ENCODE peak calls at places on chromosomes 16 and 17, in ten cellular contexts. X is iris pigment epithelial cell; S is stimulated activated CD8-positive, alpha-beta memory T cell treated with anti-CD3 and anti-CD28 coated beads, Interleukin-7, amount 100 ng/mL, for 48 hours; W is GF-D8; Q is stimulated activated naive CD8-positive, alpha-beta T cell treated with anti-CD3 and anti-CD28 coated beads, Interleukin-15, Interleukin-2, amounts not matched to agents 100 U/mL and 50 U/mL, for 24 hours; O is nephron progenitor cell; V is activated T-cell treated with anti-CD3 and anti-CD28 coated beads for 1 hour; A is Caco-2; M is SHP77; I is PC-9. L is an unnamed sample.

GRCh38 chr17:2369551-2370210 is 31.2 kb downstream of the MNT start:
- DNase-seq in Q (no peak), I (no peak), M (no peak), S (no peak), O (peak), W (peak), V (no peak), A (no peak), X (peak), L (no peak)

GRCh38 chr16:64580558-64580957 is 541.3 kb downstream of the CDH11 start:
- DNase-seq in O (no peak), V (no peak), M (no peak), W (no peak), X (no peak), A (no peak), S (no peak), Q (no peak), I (no peak), L (no peak)

GRCh38 chr16:774086-775001 is 13.8 kb downstream of the MSLN start:
- DNase-seq in Q (no peak), A (no peak), O (no peak), X (no peak), I (no peak), W (no peak), M (no peak), S (no peak), V (no peak), L (no peak)

GRCh38 chr17:13638855-13639458 is 37.2 kb upstream of the HS3ST3A1 start:
- DNase-seq in I (no peak), V (no peak), A (no peak), Q (no peak), S (peak), W (no peak), M (no peak), X (peak), O (no peak), L (no peak)

GRCh38 chr16:15608398-15609285 is 34.3 kb downstream of the MARF1 start:
- DNase-seq in S (no peak), W (no peak), X (peak), I (peak), M (no peak), A (no peak), Q (no peak), O (no peak), V (no peak), L (no peak)

GRCh38 chr17:38579934-38580333 is 25.8 kb downstream of the SRCIN1 start:
- DNase-seq in A (no peak), I (no peak), O (peak), M (peak), V (no peak), W (no peak), S (no peak), Q (peak), X (peak), L (peak)

GRCh38 chr16:2090481-2090797 is 42.7 kb downstream of the TSC2 start:
- DNase-seq in Q (no peak), A (no peak), S (no peak), X (no peak), M (no peak), O (no peak), I (no peak), W (no peak), V (no peak), L (no peak)

GRCh38 chr16:46904471-46904870 is 20.3 kb downstream of the GPT2 start:
- DNase-seq in A (no peak), O (no peak), Q (no peak), S (no peak), X (no peak), W (no peak), M (no peak), V (no peak), I (no peak), L (no peak)

GRCh38 chr17:14373587-14374259 is 72.8 kb downstream of the HS3ST3B1 start:
- DNase-seq in O (no peak), A (no peak), S (no peak), V (no peak), W (no peak), M (no peak), Q (no peak), I (no peak), X (peak), L (no peak)

GRCh38 chr16:641326-642188 is at the start of gene MCRIP2:
- DNase-seq in X (peak), O (peak), S (peak), W (peak), I (peak), V (peak), M (peak), A (peak), Q (peak), L (peak)

GRCh38 chr16:84175351-84176081 is 11.3 kb downstream of the TAF1C start:
- DNase-seq in Q (peak), M (no peak), W (peak), V (peak), O (peak), I (peak), S (peak), X (peak), A (peak), L (peak)

GRCh38 chr16:49350265-49351103 is 23.1 kb upstream of the C16orf78 start:
- DNase-seq in X (peak), W (no peak), I (no peak), M (peak), V (peak), S (peak), A (peak), Q (peak), O (peak), L (peak)

GRCh38 chr16:19748389-19749110 is 30.5 kb downstream of the IQCK start:
- DNase-seq in W (no peak), M (no peak), S (no peak), O (no peak), A (no peak), I (peak), X (no peak), Q (no peak), V (no peak), L (no peak)

GRCh38 chr17:55219484-55219883 is 45.3 kb upstream of the HLF start:
- DNase-seq in I (no peak), M (no peak), Q (no peak), V (no peak), O (no peak), W (no peak), S (no peak), A (no peak), X (no peak), L (no peak)

GRCh38 chr16:9191274-9191850 is 99.9 kb downstream of the HAPSTR1 start:
- DNase-seq in A (no peak), Q (no peak), S (no peak), O (no peak), M (no peak), V (no peak), W (no peak), I (no peak), X (no peak), L (no peak)

GRCh38 chr16:68642436-68643064 is 2.6 kb upstream of the CDH3 start:
- DNase-seq in X (peak), Q (no peak), O (peak), V (no peak), M (peak), S (no peak), A (no peak), I (no peak), W (no peak), L (no peak)

GRCh38 chr17:82936768-82937171 is 96.9 kb upstream of the ZNF750 start:
- DNase-seq in W (no peak), I (no peak), Q (no peak), V (no peak), S (no peak), M (no peak), O (no peak), A (no peak), X (no peak), L (no peak)

GRCh38 chr17:2227025-2227699 is 76.4 kb downstream of the SMG6 start:
- DNase-seq in A (no peak), V (no peak), I (no peak), O (no peak), X (peak), S (no peak), Q (no peak), W (no peak), M (no peak), L (no peak)

GRCh38 chr16:50910698-50911025 is 168.8 kb downstream of the CYLD start:
- DNase-seq in M (no peak), Q (no peak), X (no peak), W (no peak), A (no peak), O (no peak), I (no peak), S (no peak), V (no peak), L (no peak)

GRCh38 chr17:64281962-64282752 is 19.1 kb upstream of the TEX2 start:
- DNase-seq in I (peak), O (peak), S (peak), Q (peak), M (peak), A (peak), W (peak), X (peak), V (peak), L (peak)

GRCh38 chr17:67629963-67630320 is 87.8 kb upstream of the NOL11 start:
- DNase-seq in S (no peak), M (no peak), Q (no peak), X (peak), I (no peak), O (no peak), A (no peak), W (no peak), V (no peak), L (no peak)

GRCh38 chr16:71423016-71423415 is 18.8 kb downstream of the TLE7 start:
- DNase-seq in M (no peak), S (no peak), O (no peak), I (no peak), X (no peak), Q (no peak), A (no peak), W (no peak), V (no peak), L (no peak)

GRCh38 chr17:38896373-38896954 is 26.6 kb downstream of the LASP1 start:
- DNase-seq in A (no peak), V (no peak), X (peak), M (no peak), S (no peak), W (no peak), Q (no peak), I (no peak), O (peak), L (no peak)